ENCODE peak calls at places on chromosomes 2 and 18, in four cellular contexts. W is astrocyte, U is HCT116, Q is heart right ventricle. F is an unnamed sample.

GRCh38 chr2:240595381-240596079 is 9.0 kb downstream of the CAPN10 start:
- DNase-seq in W (no peak), U (no peak), Q (no peak), F (peak; percentile 33)

GRCh38 chr2:62149708-62150107 is 46.2 kb upstream of the B3GNT2 start:
- DNase-seq in W (peak; percentile 93), U (no peak), Q (no peak), F (no peak)

GRCh38 chr2:240465765-240466578 is 30.5 kb downstream of the GPC1 start:
- DNase-seq in W (no peak), U (no peak), Q (peak; percentile 20), F (no peak)

GRCh38 chr2:107588960-107589542 is 237.6 kb upstream of the RGPD4 start:
- DNase-seq in W (peak; percentile 26), U (no peak), Q (no peak), F (no peak)

GRCh38 chr2:111519074-111519473 is 364.9 kb downstream of the ANAPC1 start:
- DNase-seq in W (no peak), U (no peak), Q (no peak), F (no peak)

GRCh38 chr2:168456526-168457176 is 579 bp downstream of the CERS6 start:
- DNase-seq in W (peak; percentile 21), U (no peak), Q (peak; percentile 14), F (peak; percentile 63)

GRCh38 chr18:37390687-37391086 is 174.9 kb downstream of the CELF4 start:
- DNase-seq in W (no peak), U (no peak), Q (no peak), F (no peak)

GRCh38 chr2:17599617-17600016 is 59.1 kb downstream of the VSNL1 start:
- DNase-seq in W (no peak), U (peak; percentile 31), Q (no peak), F (no peak)

GRCh38 chr18:56927795-56928194 is 219.1 kb upstream of the BOD1L2 start:
- DNase-seq in W (no peak), U (no peak), Q (no peak), F (no peak)

GRCh38 chr2:84927275-84927627 is 21.8 kb downstream of the TMSB10 start:
- DNase-seq in W (no peak), U (no peak), Q (no peak), F (no peak)

GRCh38 chr2:218733615-218734021 is 23.0 kb downstream of the TTLL4 start:
- DNase-seq in W (peak; percentile 63), U (no peak), Q (no peak), F (no peak)

GRCh38 chr18:3758531-3758930 is 308.6 kb downstream of the TGIF1 start:
- DNase-seq in W (peak; percentile 85), U (peak; percentile 6), Q (no peak), F (no peak)

GRCh38 chr2:240247241-240247867 is 106.9 kb upstream of the OTOS start:
- DNase-seq in W (no peak), U (no peak), Q (no peak), F (no peak)

GRCh38 chr2:120308038-120308910 is 37.7 kb upstream of the INHBB start:
- DNase-seq in W (no peak), U (no peak), Q (no peak), F (no peak)

GRCh38 chr18:70195852-70196434 is 9.5 kb downstream of the RTTN start:
- DNase-seq in W (peak; percentile 27), U (no peak), Q (peak; percentile 26), F (no peak)

GRCh38 chr2:160701822-160702221 is 208.2 kb upstream of the RBMS1 start:
- DNase-seq in W (no peak), U (no peak), Q (no peak), F (no peak)

GRCh38 chr2:186884585-186884984 is 35.6 kb upstream of the ZSWIM2 start:
- DNase-seq in W (no peak), U (no peak), Q (peak; percentile 13), F (no peak)

GRCh38 chr2:219448776-219449476 is 14.3 kb downstream of the SPEG start:
- DNase-seq in W (no peak), U (no peak), Q (no peak), F (no peak)

GRCh38 chr2:219820767-219821166 is 193.3 kb downstream of the SLC4A3 start:
- DNase-seq in W (no peak), U (no peak), Q (no peak), F (no peak)

GRCh38 chr2:240739797-240740196 is 48.1 kb downstream of the AQP12A start:
- DNase-seq in W (no peak), U (no peak), Q (no peak), F (no peak)

GRCh38 chr18:23183356-23184150 is 48.3 kb downstream of the CABLES1 start:
- DNase-seq in W (peak; percentile 94), U (no peak), Q (no peak), F (no peak)

GRCh38 chr2:156156580-156156979 is 175.9 kb downstream of the NR4A2 start:
- DNase-seq in W (no peak), U (no peak), Q (no peak), F (no peak)

GRCh38 chr2:113167115-113167932 is 6.4 kb upstream of the PSD4 start:
- DNase-seq in W (no peak), U (no peak), Q (no peak), F (no peak)

GRCh38 chr2:121285077-121285449 is at the start of gene TFCP2L1:
- DNase-seq in W (no peak), U (no peak), Q (no peak), F (peak; percentile 84)

GRCh38 chr2:138744709-138745108 is 35.5 kb downstream of the NXPH2 start:
- DNase-seq in W (no peak), U (no peak), Q (no peak), F (no peak)

GRCh38 chr2:239285071-239285931 is 115.5 kb downstream of the HDAC4 start:
- DNase-seq in W (peak; percentile 47), U (no peak), Q (no peak), F (no peak)

GRCh38 chr2:205764502-205764815 is 82.2 kb downstream of the NRP2 start:
- DNase-seq in W (no peak), U (no peak), Q (no peak), F (no peak)
- H3K4me3 ChIP-seq in W (no peak overlapping the region), U (no peak overlapping the region), Q (no peak overlapping the region), F (no peak overlapping the region)

GRCh38 chr18:77173274-77174030 is 40.9 kb upstream of the MBP start:
- DNase-seq in W (no peak), U (no peak), Q (no peak), F (no peak)
- H3K4me1 ChIP-seq in W (no peaks in the 10 kb centered on the region), U (no peaks in the 10 kb centered on the region), Q (no peaks in the 10 kb centered on the region), F (no peaks in the 10 kb centered on the region)

GRCh38 chr2:178246696-178247095 is 52.4 kb downstream of the OSBPL6 start:
- DNase-seq in W (no peak), U (no peak), Q (no peak), F (no peak)
- H3K27me3 ChIP-seq in W (no peaks in the 10 kb centered on the region), U (no peaks in the 10 kb centered on the region), Q (no peaks in the 10 kb centered on the region), F (no peaks in the 10 kb centered on the region)

GRCh38 chr2:232925769-232926163 is 55.7 kb downstream of the SNORC start:
- DNase-seq in W (no peak), U (no peak), Q (no peak), F (no peak)

GRCh38 chr2:232927041-232927792 is 57.2 kb downstream of the SNORC start:
- DNase-seq in W (no peak), U (no peak), Q (no peak), F (no peak)

GRCh38 chr2:232926448-232927040 is 56.5 kb downstream of the SNORC start:
- DNase-seq in W (no peak), U (no peak), Q (no peak), F (no peak)

GRCh38 chr2:232924433-232924832 is 54.4 kb downstream of the SNORC start:
- DNase-seq in W (no peak), U (no peak), Q (no peak), F (no peak)

GRCh38 chr2:232925153-232925768 is 55.2 kb downstream of the SNORC start:
- DNase-seq in W (no peak), U (no peak), Q (no peak), F (no peak)
- H3K4me3 ChIP-seq in W (no peak overlapping the region), U (no peak overlapping the region), Q (no peak overlapping the region), F (no peak overlapping the region)

GRCh38 chr18:63128242-63128967 is 191.2 kb downstream of the BCL2 start:
- DNase-seq in W (no peak), U (no peak), Q (no peak), F (no peak)

GRCh38 chr18:63131944-63132818 is 187.4 kb downstream of the BCL2 start:
- DNase-seq in W (no peak), U (no peak), Q (no peak), F (no peak)

GRCh38 chr18:63130176-63130575 is 189.4 kb downstream of the BCL2 start:
- DNase-seq in W (no peak), U (no peak), Q (no peak), F (no peak)

GRCh38 chr18:63132819-63133200 is 186.8 kb downstream of the BCL2 start:
- DNase-seq in W (no peak), U (no peak), Q (no peak), F (no peak)

GRCh38 chr18:63131106-63131943 is 188.2 kb downstream of the BCL2 start:
- DNase-seq in W (peak; percentile 12), U (no peak), Q (peak; percentile 74), F (no peak)
- H3K4me1 ChIP-seq in W (no peaks in the 10 kb centered on the region), U (no peaks in the 10 kb centered on the region), Q (peaks cover 5% of the 10 kb centered on the region), F (peaks cover 14% of the 10 kb centered on the region)

GRCh38 chr2:162256621-162257020 is 13.4 kb upstream of the FAP start:
- DNase-seq in W (peak; percentile 64), U (no peak), Q (no peak), F (no peak)
- H3K27me3 ChIP-seq in W (no peaks in the 10 kb centered on the region), U (no peaks in the 10 kb centered on the region), Q (no peaks in the 10 kb centered on the region), F (no peaks in the 10 kb centered on the region)

GRCh38 chr18:66754335-66754734 is 150.4 kb upstream of the CDH19 start:
- DNase-seq in W (no peak), U (no peak), Q (no peak), F (no peak)

GRCh38 chr18:66749475-66750035 is 145.7 kb upstream of the CDH19 start:
- DNase-seq in W (peak; percentile 6), U (no peak), Q (no peak), F (no peak)

GRCh38 chr18:66752733-66753132 is 148.8 kb upstream of the CDH19 start:
- DNase-seq in W (no peak), U (no peak), Q (no peak), F (no peak)

DNA sequence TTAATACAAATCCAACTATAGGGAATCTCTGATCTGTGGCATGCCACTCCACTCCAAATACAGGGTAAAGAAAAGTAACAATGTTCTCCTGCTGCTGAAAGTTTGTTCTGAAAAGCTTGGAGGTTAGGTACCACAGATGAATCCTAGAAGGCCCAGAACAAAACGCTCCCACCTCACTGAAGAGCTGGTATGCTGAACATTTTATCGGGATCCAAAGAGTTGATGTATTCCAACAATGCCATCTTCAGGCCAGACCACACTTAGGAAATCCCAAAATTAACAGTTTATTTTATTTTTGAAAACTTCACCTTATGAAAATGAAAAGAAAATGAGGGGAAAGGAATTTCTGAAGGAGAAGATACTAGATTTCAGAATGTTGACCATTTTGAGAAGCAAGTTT is 145.1 kb upstream of the CDH19 start:
- DNase-seq in W (peak; percentile 15), U (no peak), Q (no peak), F (no peak)
- H3K4me3 ChIP-seq in W (no peak overlapping the region), U (no peak overlapping the region), Q (no peak overlapping the region), F (no peak overlapping the region)

F was measured in Caco-2.